ENCODE peak calls at places on chromosomes 4 and X, in five cellular contexts. One of them, this sample, is unnamed.

GRCh38 chr4:17024430-17024829 is 126.0 kb upstream of the LDB2 start:
- DNase-seq in IMR-90: peak
- DNase-seq in H9: no peak
- DNase-seq in H1: no peak
- DNase-seq in mesenchymal stem cell: no peak
- DNase-seq in this sample: no peak

GRCh38 chr4:73740353-73740778 is at the start of gene CXCL8:
- DNase-seq in H1: no peak
- DNase-seq in IMR-90: peak
- DNase-seq in mesenchymal stem cell: peak
- DNase-seq in H9: no peak
- DNase-seq in this sample: no peak

GRCh38 chr4:108081251-108081650 is 87.5 kb downstream of the LEF1 start:
- DNase-seq in mesenchymal stem cell: no peak
- DNase-seq in IMR-90: no peak
- DNase-seq in H1: no peak
- DNase-seq in H9: no peak
- DNase-seq in this sample: no peak

GRCh38 chr4:142549726-142550463 is 296.2 kb downstream of the INPP4B start:
- DNase-seq in IMR-90: peak
- DNase-seq in mesenchymal stem cell: peak
- DNase-seq in H1: no peak
- DNase-seq in H9: no peak
- DNase-seq in this sample: no peak

GRCh38 chr4:78720994-78721677 is 55.0 kb upstream of the BMP2K start:
- DNase-seq in H9: no peak
- DNase-seq in mesenchymal stem cell: no peak
- DNase-seq in IMR-90: no peak
- DNase-seq in H1: no peak
- DNase-seq in this sample: no peak

GRCh38 chrX:105315301-105315700 is 94.8 kb upstream of the TEX13A start:
- DNase-seq in H1: no peak
- DNase-seq in mesenchymal stem cell: no peak
- DNase-seq in IMR-90: peak
- DNase-seq in H9: no peak
- DNase-seq in this sample: no peak

GRCh38 chr4:74919783-74920182 is 13.1 kb upstream of the PARM1 start:
- DNase-seq in H9: no peak
- DNase-seq in IMR-90: no peak
- DNase-seq in mesenchymal stem cell: no peak
- DNase-seq in H1: no peak
- DNase-seq in this sample: no peak

GRCh38 chrX:136259543-136259942 is 8.3 kb upstream of the MAP7D3 start:
- DNase-seq in IMR-90: peak
- DNase-seq in H1: no peak
- DNase-seq in H9: no peak
- DNase-seq in mesenchymal stem cell: peak
- DNase-seq in this sample: no peak

GRCh38 chr4:11912886-11913285 is 484.2 kb upstream of the HS3ST1 start:
- DNase-seq in H1: no peak
- DNase-seq in mesenchymal stem cell: no peak
- DNase-seq in IMR-90: no peak
- DNase-seq in H9: no peak
- DNase-seq in this sample: no peak

GRCh38 chrX:12447448-12448154 is 309.3 kb downstream of the FRMPD4 start:
- DNase-seq in H9: no peak
- DNase-seq in IMR-90: peak
- DNase-seq in mesenchymal stem cell: peak
- DNase-seq in H1: no peak
- DNase-seq in this sample: no peak

DNA sequence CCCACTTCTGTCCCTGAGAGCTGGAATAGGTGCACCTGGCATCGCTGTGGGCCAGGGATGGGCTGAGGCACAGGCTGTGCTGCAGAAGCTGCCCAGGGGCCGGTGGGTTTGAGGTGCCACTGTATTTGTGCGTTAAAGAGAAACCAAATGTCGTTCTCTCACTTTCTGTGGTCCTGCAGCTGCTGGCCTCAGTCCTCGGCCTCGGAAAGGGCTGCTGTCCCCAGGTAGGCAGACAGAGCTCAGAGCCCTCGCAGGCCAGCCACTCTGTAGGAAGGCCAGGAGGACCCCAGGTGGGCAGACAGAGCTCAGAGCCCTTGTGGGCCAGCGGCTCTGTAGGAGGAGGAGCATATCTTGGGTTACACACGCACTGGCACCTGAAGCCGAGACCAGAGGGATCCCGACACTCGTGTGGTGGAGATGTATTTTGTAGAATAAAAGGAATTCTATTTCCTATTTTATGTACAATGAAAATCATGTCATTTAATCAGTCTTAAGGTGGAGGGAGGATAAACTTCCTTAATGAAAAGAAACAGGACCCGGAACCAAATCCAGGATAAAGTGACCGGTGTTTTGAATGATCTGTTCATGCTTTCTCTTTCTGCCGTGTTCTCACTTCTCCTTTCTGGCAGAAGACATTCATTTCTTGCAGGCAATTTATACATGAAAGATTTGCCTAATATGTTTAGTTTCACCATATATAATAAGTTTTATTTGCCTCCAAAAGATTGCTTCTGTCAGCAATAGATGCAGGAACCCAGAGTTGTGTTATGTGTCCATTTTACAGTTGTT is 54.4 kb upstream of the HGFAC start:
- DNase-seq in mesenchymal stem cell: no peak
- DNase-seq in H1: peak
- DNase-seq in H9: no peak
- DNase-seq in IMR-90: no peak
- DNase-seq in this sample: no peak
- H4K91ac ChIP-seq in mesenchymal stem cell: peak
- H4K91ac ChIP-seq in H1: no peak
- H4K91ac ChIP-seq in H9: no peak
- H4K91ac ChIP-seq in IMR-90: no peak
- H4K91ac ChIP-seq in this sample: no peak

DNA sequence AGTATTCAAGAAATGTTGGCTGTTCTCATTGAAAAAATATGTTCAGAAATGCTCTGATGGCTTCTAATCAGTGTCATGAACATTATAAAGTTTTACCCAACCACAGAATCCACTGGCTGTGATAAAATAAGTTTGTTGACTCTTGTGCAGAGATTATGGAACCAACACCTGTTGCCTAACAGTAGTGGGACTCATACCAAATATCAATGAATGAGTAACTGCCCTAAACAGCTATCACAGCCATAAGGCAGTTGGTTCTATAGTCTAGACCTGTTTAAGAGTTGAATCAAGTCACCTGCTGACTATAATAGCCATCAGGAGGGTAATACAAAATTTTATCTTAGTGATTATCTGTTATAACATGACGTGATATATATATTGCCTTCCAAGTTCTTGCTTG is 168.3 kb downstream of the ATOH1 start:
- DNase-seq in H9: no peak
- DNase-seq in H1: no peak
- DNase-seq in mesenchymal stem cell: no peak
- DNase-seq in IMR-90: no peak
- DNase-seq in this sample: no peak
- H3K14ac ChIP-seq in H9: no peak
- H3K14ac ChIP-seq in H1: no peak
- H3K14ac ChIP-seq in mesenchymal stem cell: no peak
- H3K14ac ChIP-seq in IMR-90: no peak
- H3K14ac ChIP-seq in this sample: no peak

DNA sequence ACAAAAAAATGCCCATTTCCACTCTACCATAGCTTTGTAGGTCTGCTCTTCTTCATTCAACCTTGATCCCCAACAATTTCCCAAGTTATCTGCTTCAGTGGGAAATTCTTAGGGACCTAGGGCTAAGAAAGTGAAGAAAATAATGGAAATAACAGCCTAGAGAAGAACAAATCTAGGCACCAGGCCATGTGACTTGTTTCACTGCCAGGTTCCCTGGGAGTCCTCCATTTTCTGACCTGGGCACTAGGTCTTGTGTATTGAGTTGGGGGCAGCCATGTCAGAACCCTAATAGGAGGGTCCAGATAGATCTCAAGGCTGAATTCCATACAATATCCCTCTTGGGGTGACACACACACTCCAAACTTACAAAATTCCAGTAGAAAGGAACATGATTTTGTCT is 194.6 kb upstream of the STK26 start:
- DNase-seq in mesenchymal stem cell: no peak
- DNase-seq in H1: no peak
- DNase-seq in H9: no peak
- DNase-seq in IMR-90: no peak
- DNase-seq in this sample: no peak
- H2BK15ac ChIP-seq in mesenchymal stem cell: no peak
- H2BK15ac ChIP-seq in H1: no peak
- H2BK15ac ChIP-seq in H9: no peak
- H2BK15ac ChIP-seq in IMR-90: no peak
- H2BK15ac ChIP-seq in this sample: no peak

DNA sequence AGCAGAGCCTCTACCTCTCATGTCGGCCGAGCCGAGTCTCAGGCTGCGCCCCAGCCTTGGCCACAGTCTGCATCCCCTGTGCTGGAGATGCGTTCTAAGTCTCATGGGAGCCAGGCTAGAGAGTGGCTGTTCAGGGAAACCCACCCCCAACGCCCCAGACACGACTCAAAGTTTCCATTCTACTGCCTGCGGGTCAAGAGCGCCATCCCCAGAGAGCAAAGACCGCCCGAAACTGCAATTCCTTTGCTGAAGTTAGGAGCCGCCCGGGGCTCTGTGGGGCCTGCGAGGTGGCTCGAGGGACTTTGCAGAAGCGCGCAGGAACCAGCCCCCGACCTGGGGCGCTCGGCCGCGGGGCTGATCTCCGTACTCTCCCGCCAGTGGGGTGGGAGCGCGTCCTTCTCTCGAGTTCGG is 10.0 kb upstream of the ELF4 start:
- DNase-seq in IMR-90: no peak
- DNase-seq in H1: no peak
- DNase-seq in H9: peak
- DNase-seq in mesenchymal stem cell: peak
- DNase-seq in this sample: no peak
- H4K91ac ChIP-seq in IMR-90: no peak
- H4K91ac ChIP-seq in H1: no peak
- H4K91ac ChIP-seq in H9: no peak
- H4K91ac ChIP-seq in mesenchymal stem cell: peak
- H4K91ac ChIP-seq in this sample: no peak

GRCh38 chr4:8197521-8197920 is 1.6 kb upstream of the SH3TC1 start:
- DNase-seq in H1: no peak
- DNase-seq in IMR-90: no peak
- DNase-seq in mesenchymal stem cell: no peak
- DNase-seq in H9: no peak
- DNase-seq in this sample: no peak
- H3K14ac ChIP-seq in H1: no peak
- H3K14ac ChIP-seq in IMR-90: no peak
- H3K14ac ChIP-seq in mesenchymal stem cell: no peak
- H3K14ac ChIP-seq in H9: no peak
- H3K14ac ChIP-seq in this sample: no peak

DNA sequence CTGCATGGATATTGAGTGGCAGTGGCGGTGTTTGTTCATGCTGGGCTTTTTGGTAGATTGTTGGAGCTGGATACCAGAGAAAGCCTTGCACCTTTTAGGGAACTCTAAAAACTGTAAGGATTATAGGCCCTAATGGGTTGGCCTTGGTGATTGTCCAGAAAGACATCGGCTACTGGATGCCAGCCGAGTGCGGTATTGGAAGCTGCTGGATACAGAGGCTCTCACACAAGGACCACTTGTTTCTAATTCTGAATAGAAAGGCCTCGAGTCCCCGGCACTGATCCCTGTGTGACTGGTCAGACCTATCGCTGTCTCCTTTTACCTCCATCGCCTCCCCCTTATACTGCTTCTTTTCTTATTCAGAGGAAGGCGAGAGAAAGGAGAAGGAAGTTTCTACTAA is 27.3 kb upstream of the SCOC start:
- DNase-seq in mesenchymal stem cell: no peak
- DNase-seq in IMR-90: no peak
- DNase-seq in H9: no peak
- DNase-seq in H1: no peak
- DNase-seq in this sample: no peak
- H2BK15ac ChIP-seq in mesenchymal stem cell: no peak
- H2BK15ac ChIP-seq in IMR-90: no peak
- H2BK15ac ChIP-seq in H9: no peak
- H2BK15ac ChIP-seq in H1: no peak
- H2BK15ac ChIP-seq in this sample: no peak

GRCh38 chr4:5842456-5842855 is 50.4 kb downstream of the CRMP1 start:
- DNase-seq in H1: no peak
- DNase-seq in mesenchymal stem cell: no peak
- DNase-seq in H9: no peak
- DNase-seq in IMR-90: no peak
- DNase-seq in this sample: no peak
- H4K91ac ChIP-seq in H1: no peak
- H4K91ac ChIP-seq in mesenchymal stem cell: no peak
- H4K91ac ChIP-seq in H9: no peak
- H4K91ac ChIP-seq in IMR-90: no peak
- H4K91ac ChIP-seq in this sample: no peak

GRCh38 chr4:156775803-156776202 is 195.8 kb downstream of the PDGFC start:
- DNase-seq in H9: no peak
- DNase-seq in IMR-90: no peak
- DNase-seq in mesenchymal stem cell: no peak
- DNase-seq in H1: no peak
- DNase-seq in this sample: no peak

GRCh38 chr4:156771171-156771837 is 200.3 kb downstream of the PDGFC start:
- DNase-seq in H9: peak
- DNase-seq in H1: no peak
- DNase-seq in IMR-90: peak
- DNase-seq in mesenchymal stem cell: peak
- DNase-seq in this sample: peak

GRCh38 chr4:156778093-156778492 is 193.5 kb downstream of the PDGFC start:
- DNase-seq in mesenchymal stem cell: peak
- DNase-seq in H9: no peak
- DNase-seq in IMR-90: peak
- DNase-seq in H1: no peak
- DNase-seq in this sample: no peak

GRCh38 chr4:156773648-156774357 is 197.8 kb downstream of the PDGFC start:
- DNase-seq in IMR-90: peak
- DNase-seq in H9: no peak
- DNase-seq in H1: no peak
- DNase-seq in mesenchymal stem cell: no peak
- DNase-seq in this sample: no peak

GRCh38 chr4:156774422-156774821 is 197.2 kb downstream of the PDGFC start:
- DNase-seq in IMR-90: peak
- DNase-seq in H1: no peak
- DNase-seq in H9: no peak
- DNase-seq in mesenchymal stem cell: peak
- DNase-seq in this sample: no peak
- H3K14ac ChIP-seq in IMR-90: peak
- H3K14ac ChIP-seq in H1: no peak
- H3K14ac ChIP-seq in H9: no peak
- H3K14ac ChIP-seq in mesenchymal stem cell: no peak
- H3K14ac ChIP-seq in this sample: no peak

DNA sequence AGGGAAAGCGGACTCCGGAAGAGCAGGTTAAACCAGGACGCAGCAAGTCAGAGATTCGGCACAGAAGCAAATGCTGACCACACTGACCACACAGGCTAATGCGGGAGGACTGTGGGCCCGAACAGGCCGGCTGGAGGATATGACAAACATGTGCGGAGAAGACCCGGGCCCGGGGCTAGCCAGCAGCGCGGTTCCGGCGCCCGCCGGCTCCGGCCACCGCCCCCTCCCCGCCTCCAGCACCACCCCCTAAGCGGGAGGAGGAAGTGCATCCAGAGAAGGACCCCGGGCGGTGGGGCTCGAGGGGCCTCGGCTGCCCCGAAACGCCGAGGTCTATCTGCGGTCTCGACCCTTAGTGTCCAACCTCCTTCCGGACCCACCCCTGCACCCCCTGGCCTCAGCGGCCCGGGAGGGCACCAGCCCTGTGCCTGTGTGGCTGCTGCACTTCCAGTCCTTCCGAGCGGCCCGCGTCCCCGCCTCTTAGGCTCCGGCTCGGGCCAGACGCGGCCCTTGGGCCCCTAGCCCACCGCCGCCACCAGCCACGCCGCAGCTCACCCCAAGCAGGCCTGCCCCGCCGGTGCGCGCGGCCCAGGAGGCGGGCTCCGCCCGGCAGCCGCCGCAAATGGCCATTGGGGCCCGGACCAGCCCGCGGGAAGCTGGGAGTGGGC is 2.1 kb downstream of the ELOVL6 start:
- DNase-seq in IMR-90: peak
- DNase-seq in mesenchymal stem cell: peak
- DNase-seq in H1: peak
- DNase-seq in H9: peak
- DNase-seq in this sample: peak
- H2BK15ac ChIP-seq in IMR-90: no peak
- H2BK15ac ChIP-seq in mesenchymal stem cell: peak
- H2BK15ac ChIP-seq in H1: no peak
- H2BK15ac ChIP-seq in H9: no peak
- H2BK15ac ChIP-seq in this sample: peak

This sample was measured in neuronal stem cell.